ENCODE peak calls at places on chromosomes 16 and 17, in four cellular contexts. One of them, this sample, is unnamed.

GRCh38 chr17:77470800-77471733 is 330.3 kb downstream of the SEC14L1 start:
- DNase-seq in activated T-cell treated with anti-CD3 and anti-CD28 coated beads for 1 hour: no peak
- DNase-seq in colonic mucosa: no peak
- DNase-seq in SW 1271: no peak
- DNase-seq in this sample: no peak

GRCh38 chr16:76293980-76294690 is 16.9 kb downstream of the CNTNAP4 start:
- DNase-seq in activated T-cell treated with anti-CD3 and anti-CD28 coated beads for 1 hour: no peak
- DNase-seq in colonic mucosa: no peak
- DNase-seq in SW 1271: no peak
- DNase-seq in this sample: no peak

GRCh38 chr17:66468241-66469087 is 166.1 kb downstream of the PRKCA start:
- DNase-seq in activated T-cell treated with anti-CD3 and anti-CD28 coated beads for 1 hour: no peak
- DNase-seq in colonic mucosa: no peak
- DNase-seq in SW 1271: no peak
- DNase-seq in this sample: no peak

GRCh38 chr17:13725286-13725990 is 123.7 kb upstream of the HS3ST3A1 start:
- DNase-seq in activated T-cell treated with anti-CD3 and anti-CD28 coated beads for 1 hour: no peak
- DNase-seq in colonic mucosa: no peak
- DNase-seq in SW 1271: no peak
- DNase-seq in this sample: no peak

GRCh38 chr16:1634541-1634940 is 22.4 kb downstream of the CRAMP1 start:
- DNase-seq in activated T-cell treated with anti-CD3 and anti-CD28 coated beads for 1 hour: no peak
- DNase-seq in colonic mucosa: no peak
- DNase-seq in SW 1271: no peak
- DNase-seq in this sample: no peak

GRCh38 chr16:4787068-4787467 is 1.1 kb downstream of the SEPTIN12 start:
- DNase-seq in activated T-cell treated with anti-CD3 and anti-CD28 coated beads for 1 hour: no peak
- DNase-seq in colonic mucosa: no peak
- DNase-seq in SW 1271: no peak
- DNase-seq in this sample: no peak

GRCh38 chr17:44559288-44560249 is 2.3 kb downstream of the FZD2 start:
- DNase-seq in activated T-cell treated with anti-CD3 and anti-CD28 coated beads for 1 hour: no peak
- DNase-seq in colonic mucosa: no peak
- DNase-seq in SW 1271: no peak
- DNase-seq in this sample: no peak

GRCh38 chr17:58352843-58353719 is 1.1 kb upstream of the SUPT4H1 start:
- DNase-seq in activated T-cell treated with anti-CD3 and anti-CD28 coated beads for 1 hour: no peak
- DNase-seq in colonic mucosa: no peak
- DNase-seq in SW 1271: no peak
- DNase-seq in this sample: no peak

GRCh38 chr16:67945392-67945933 is 1.5 kb upstream of the LCAT start:
- DNase-seq in activated T-cell treated with anti-CD3 and anti-CD28 coated beads for 1 hour: no peak
- DNase-seq in colonic mucosa: no peak
- DNase-seq in SW 1271: no peak
- DNase-seq in this sample: no peak

GRCh38 chr16:67678354-67679023 is 11.9 kb downstream of the C16orf86 start:
- DNase-seq in activated T-cell treated with anti-CD3 and anti-CD28 coated beads for 1 hour: no peak
- DNase-seq in colonic mucosa: peak
- DNase-seq in SW 1271: no peak
- DNase-seq in this sample: no peak

GRCh38 chr17:70608193-70608592 is 438.9 kb downstream of the KCNJ2 start:
- DNase-seq in activated T-cell treated with anti-CD3 and anti-CD28 coated beads for 1 hour: no peak
- DNase-seq in colonic mucosa: no peak
- DNase-seq in SW 1271: no peak
- DNase-seq in this sample: no peak

GRCh38 chr16:87707097-87707496 is 58.7 kb downstream of the KLHDC4 start:
- DNase-seq in activated T-cell treated with anti-CD3 and anti-CD28 coated beads for 1 hour: no peak
- DNase-seq in colonic mucosa: no peak
- DNase-seq in SW 1271: no peak
- DNase-seq in this sample: no peak

GRCh38 chr17:37261286-37261685 is 114.5 kb upstream of the C17orf78 start:
- DNase-seq in activated T-cell treated with anti-CD3 and anti-CD28 coated beads for 1 hour: no peak
- DNase-seq in colonic mucosa: no peak
- DNase-seq in SW 1271: no peak
- DNase-seq in this sample: no peak

GRCh38 chr16:66457888-66458287 is 30.8 kb downstream of the BEAN1 start:
- DNase-seq in activated T-cell treated with anti-CD3 and anti-CD28 coated beads for 1 hour: no peak
- DNase-seq in colonic mucosa: no peak
- DNase-seq in SW 1271: no peak
- DNase-seq in this sample: no peak

GRCh38 chr16:88763502-88764053 is 21.4 kb downstream of the PIEZO1 start:
- DNase-seq in activated T-cell treated with anti-CD3 and anti-CD28 coated beads for 1 hour: no peak
- DNase-seq in colonic mucosa: no peak
- DNase-seq in SW 1271: no peak
- DNase-seq in this sample: no peak

GRCh38 chr17:34464812-34465211 is 101.8 kb upstream of the CCL1 start:
- DNase-seq in activated T-cell treated with anti-CD3 and anti-CD28 coated beads for 1 hour: no peak
- DNase-seq in colonic mucosa: no peak
- DNase-seq in SW 1271: no peak
- DNase-seq in this sample: no peak